ENCODE peak calls at places on chromosomes 1 and 21, in nine cellular contexts. One of them, this sample, is unnamed.

GRCh38 chr1:58041621-58042020 is 504.9 kb downstream of the OMA1 start:
- DNase-seq in BE2C: no peak
- DNase-seq in colonic mucosa: no peak
- DNase-seq in BJ: peak; percentile 22
- DNase-seq in breast epithelium: no peak
- DNase-seq in CD8-positive, alpha-beta T cell: no peak
- DNase-seq in cardiac muscle cell: no peak
- DNase-seq in IMR-90: no peak
- DNase-seq in spleen: no peak
- DNase-seq in this sample: peak; percentile 9

GRCh38 chr1:117565745-117566455 is 39.9 kb upstream of the TENT5C start:
- DNase-seq in breast epithelium: no peak
- DNase-seq in BJ: no peak
- DNase-seq in cardiac muscle cell: no peak
- DNase-seq in CD8-positive, alpha-beta T cell: no peak
- DNase-seq in IMR-90: no peak
- DNase-seq in colonic mucosa: no peak
- DNase-seq in BE2C: no peak
- DNase-seq in spleen: no peak
- DNase-seq in this sample: no peak

GRCh38 chr1:44808938-44809917 is 905 bp downstream of the BTBD19 start:
- DNase-seq in IMR-90: peak; percentile 82
- DNase-seq in CD8-positive, alpha-beta T cell: peak; percentile 77
- DNase-seq in BJ: no peak
- DNase-seq in cardiac muscle cell: no peak
- DNase-seq in spleen: peak; percentile 92
- DNase-seq in breast epithelium: no peak
- DNase-seq in colonic mucosa: peak; percentile 76
- DNase-seq in BE2C: no peak
- DNase-seq in this sample: peak; percentile 36

GRCh38 chr1:112461200-112461871 is 47.4 kb upstream of the WNT2B start:
- DNase-seq in breast epithelium: no peak
- DNase-seq in cardiac muscle cell: no peak
- DNase-seq in colonic mucosa: peak; percentile 42
- DNase-seq in spleen: no peak
- DNase-seq in CD8-positive, alpha-beta T cell: no peak
- DNase-seq in BE2C: no peak
- DNase-seq in BJ: no peak
- DNase-seq in IMR-90: no peak
- DNase-seq in this sample: no peak

GRCh38 chr1:61588736-61589381 is 136.1 kb downstream of the TM2D1 start:
- DNase-seq in breast epithelium: no peak
- DNase-seq in cardiac muscle cell: peak; percentile 83
- DNase-seq in CD8-positive, alpha-beta T cell: peak; percentile 24
- DNase-seq in IMR-90: peak; percentile 36
- DNase-seq in BJ: no peak
- DNase-seq in colonic mucosa: peak; percentile 77
- DNase-seq in BE2C: peak; percentile 67
- DNase-seq in spleen: no peak
- DNase-seq in this sample: peak; percentile 61

GRCh38 chr1:100496896-100497295 is 41.0 kb upstream of the GPR88 start:
- DNase-seq in breast epithelium: no peak
- DNase-seq in spleen: no peak
- DNase-seq in CD8-positive, alpha-beta T cell: no peak
- DNase-seq in BE2C: no peak
- DNase-seq in IMR-90: no peak
- DNase-seq in colonic mucosa: no peak
- DNase-seq in BJ: no peak
- DNase-seq in cardiac muscle cell: no peak
- DNase-seq in this sample: no peak

GRCh38 chr1:221100196-221100950 is 221.1 kb downstream of the HLX start:
- DNase-seq in BE2C: no peak
- DNase-seq in colonic mucosa: no peak
- DNase-seq in cardiac muscle cell: no peak
- DNase-seq in CD8-positive, alpha-beta T cell: no peak
- DNase-seq in IMR-90: peak; percentile 86
- DNase-seq in breast epithelium: no peak
- DNase-seq in spleen: no peak
- DNase-seq in BJ: peak; percentile 80
- DNase-seq in this sample: no peak

GRCh38 chr1:156801409-156802121 is 15.1 kb downstream of the SH2D2A start:
- DNase-seq in spleen: no peak
- DNase-seq in BJ: peak; percentile 90
- DNase-seq in CD8-positive, alpha-beta T cell: no peak
- DNase-seq in cardiac muscle cell: peak; percentile 59
- DNase-seq in BE2C: peak; percentile 84
- DNase-seq in IMR-90: peak; percentile 54
- DNase-seq in colonic mucosa: no peak
- DNase-seq in breast epithelium: peak; percentile 34
- DNase-seq in this sample: no peak

GRCh38 chr1:192835116-192835515 is 26.3 kb downstream of the RGS2 start:
- DNase-seq in colonic mucosa: no peak
- DNase-seq in IMR-90: no peak
- DNase-seq in BE2C: no peak
- DNase-seq in cardiac muscle cell: no peak
- DNase-seq in CD8-positive, alpha-beta T cell: no peak
- DNase-seq in BJ: no peak
- DNase-seq in spleen: no peak
- DNase-seq in breast epithelium: no peak
- DNase-seq in this sample: no peak

GRCh38 chr1:151760597-151761385 is 2.5 kb downstream of the MRPL9 start:
- DNase-seq in colonic mucosa: no peak
- DNase-seq in BJ: no peak
- DNase-seq in CD8-positive, alpha-beta T cell: no peak
- DNase-seq in IMR-90: no peak
- DNase-seq in breast epithelium: no peak
- DNase-seq in cardiac muscle cell: no peak
- DNase-seq in spleen: no peak
- DNase-seq in BE2C: no peak
- DNase-seq in this sample: no peak

GRCh38 chr1:33036051-33036525 is 595 bp downstream of the AK2 start:
- DNase-seq in BE2C: no peak
- DNase-seq in breast epithelium: no peak
- DNase-seq in colonic mucosa: no peak
- DNase-seq in cardiac muscle cell: no peak
- DNase-seq in spleen: no peak
- DNase-seq in IMR-90: peak; percentile 19
- DNase-seq in BJ: no peak
- DNase-seq in CD8-positive, alpha-beta T cell: no peak
- DNase-seq in this sample: peak; percentile 56

GRCh38 chr1:42343049-42343448 is 8.0 kb upstream of the FOXJ3 start:
- DNase-seq in CD8-positive, alpha-beta T cell: no peak
- DNase-seq in spleen: no peak
- DNase-seq in cardiac muscle cell: no peak
- DNase-seq in IMR-90: no peak
- DNase-seq in breast epithelium: no peak
- DNase-seq in colonic mucosa: no peak
- DNase-seq in BE2C: no peak
- DNase-seq in BJ: no peak
- DNase-seq in this sample: no peak

GRCh38 chr1:28592314-28593071 is 428 bp downstream of the RAB42 start:
- DNase-seq in colonic mucosa: peak; percentile 27
- DNase-seq in cardiac muscle cell: peak; percentile 39
- DNase-seq in BJ: no peak
- DNase-seq in CD8-positive, alpha-beta T cell: no peak
- DNase-seq in breast epithelium: no peak
- DNase-seq in BE2C: no peak
- DNase-seq in spleen: peak; percentile 77
- DNase-seq in IMR-90: no peak
- DNase-seq in this sample: peak; percentile 24

GRCh38 chr1:35556494-35557117 is 597 bp downstream of the KIAA0319L start:
- DNase-seq in BE2C: no peak
- DNase-seq in breast epithelium: no peak
- DNase-seq in colonic mucosa: peak; percentile 51
- DNase-seq in cardiac muscle cell: no peak
- DNase-seq in CD8-positive, alpha-beta T cell: no peak
- DNase-seq in IMR-90: no peak
- DNase-seq in BJ: no peak
- DNase-seq in spleen: no peak
- DNase-seq in this sample: no peak

GRCh38 chr1:113074237-113074636 is 1.2 kb downstream of the LRIG2 start:
- DNase-seq in CD8-positive, alpha-beta T cell: no peak
- DNase-seq in colonic mucosa: no peak
- DNase-seq in IMR-90: no peak
- DNase-seq in BE2C: no peak
- DNase-seq in cardiac muscle cell: no peak
- DNase-seq in BJ: no peak
- DNase-seq in breast epithelium: no peak
- DNase-seq in spleen: no peak
- DNase-seq in this sample: no peak

GRCh38 chr21:28615276-28615675 is 377.4 kb downstream of the LTN1 start:
- DNase-seq in colonic mucosa: no peak
- DNase-seq in IMR-90: peak; percentile 84
- DNase-seq in BJ: peak; percentile 27
- DNase-seq in CD8-positive, alpha-beta T cell: no peak
- DNase-seq in spleen: no peak
- DNase-seq in cardiac muscle cell: no peak
- DNase-seq in breast epithelium: no peak
- DNase-seq in BE2C: no peak
- DNase-seq in this sample: no peak

GRCh38 chr1:58572691-58573090 is 4.4 kb downstream of the TACSTD2 start:
- DNase-seq in spleen: no peak
- DNase-seq in BJ: no peak
- DNase-seq in IMR-90: no peak
- DNase-seq in breast epithelium: peak; percentile 79
- DNase-seq in colonic mucosa: no peak
- DNase-seq in CD8-positive, alpha-beta T cell: no peak
- DNase-seq in BE2C: no peak
- DNase-seq in cardiac muscle cell: no peak
- DNase-seq in this sample: no peak

GRCh38 chr1:112575154-112575804 is 43.7 kb downstream of the ST7L start:
- DNase-seq in IMR-90: peak; percentile 98
- DNase-seq in cardiac muscle cell: no peak
- DNase-seq in CD8-positive, alpha-beta T cell: no peak
- DNase-seq in breast epithelium: no peak
- DNase-seq in BJ: peak; percentile 72
- DNase-seq in spleen: no peak
- DNase-seq in colonic mucosa: no peak
- DNase-seq in BE2C: peak; percentile 42
- DNase-seq in this sample: no peak

GRCh38 chr1:198648584-198648983 is 9.7 kb downstream of the PTPRC start:
- DNase-seq in cardiac muscle cell: no peak
- DNase-seq in BE2C: no peak
- DNase-seq in BJ: no peak
- DNase-seq in IMR-90: no peak
- DNase-seq in CD8-positive, alpha-beta T cell: no peak
- DNase-seq in breast epithelium: no peak
- DNase-seq in spleen: no peak
- DNase-seq in colonic mucosa: no peak
- DNase-seq in this sample: no peak

GRCh38 chr1:198649598-198650338 is 10.9 kb downstream of the PTPRC start:
- DNase-seq in BJ: no peak
- DNase-seq in IMR-90: no peak
- DNase-seq in BE2C: no peak
- DNase-seq in cardiac muscle cell: no peak
- DNase-seq in spleen: no peak
- DNase-seq in breast epithelium: no peak
- DNase-seq in colonic mucosa: no peak
- DNase-seq in CD8-positive, alpha-beta T cell: no peak
- DNase-seq in this sample: no peak

GRCh38 chr1:198653815-198654413 is 15.1 kb downstream of the PTPRC start:
- DNase-seq in IMR-90: no peak
- DNase-seq in breast epithelium: no peak
- DNase-seq in CD8-positive, alpha-beta T cell: no peak
- DNase-seq in spleen: no peak
- DNase-seq in colonic mucosa: no peak
- DNase-seq in cardiac muscle cell: no peak
- DNase-seq in BJ: no peak
- DNase-seq in BE2C: no peak
- DNase-seq in this sample: no peak

GRCh38 chr1:198650506-198650905 is 11.7 kb downstream of the PTPRC start:
- DNase-seq in BJ: no peak
- DNase-seq in breast epithelium: no peak
- DNase-seq in CD8-positive, alpha-beta T cell: no peak
- DNase-seq in spleen: no peak
- DNase-seq in cardiac muscle cell: no peak
- DNase-seq in BE2C: no peak
- DNase-seq in IMR-90: no peak
- DNase-seq in colonic mucosa: no peak
- DNase-seq in this sample: no peak

GRCh38 chr1:198651685-198652400 is 13.0 kb downstream of the PTPRC start:
- DNase-seq in BJ: no peak
- DNase-seq in breast epithelium: no peak
- DNase-seq in BE2C: no peak
- DNase-seq in CD8-positive, alpha-beta T cell: no peak
- DNase-seq in spleen: no peak
- DNase-seq in IMR-90: no peak
- DNase-seq in colonic mucosa: no peak
- DNase-seq in cardiac muscle cell: no peak
- DNase-seq in this sample: no peak
- H3K4me3 ChIP-seq in BJ: no peak overlapping the region
- H3K4me3 ChIP-seq in breast epithelium: no peak overlapping the region
- H3K4me3 ChIP-seq in BE2C: no peak overlapping the region
- H3K4me3 ChIP-seq in CD8-positive, alpha-beta T cell: peak overlapping the region; percentile 29
- H3K4me3 ChIP-seq in spleen: peak overlapping the region; percentile 1
- H3K4me3 ChIP-seq in IMR-90: no peak overlapping the region
- H3K4me3 ChIP-seq in colonic mucosa: no peak overlapping the region
- H3K4me3 ChIP-seq in cardiac muscle cell: no peak overlapping the region
- H3K4me3 ChIP-seq in this sample: no peak overlapping the region

DNA sequence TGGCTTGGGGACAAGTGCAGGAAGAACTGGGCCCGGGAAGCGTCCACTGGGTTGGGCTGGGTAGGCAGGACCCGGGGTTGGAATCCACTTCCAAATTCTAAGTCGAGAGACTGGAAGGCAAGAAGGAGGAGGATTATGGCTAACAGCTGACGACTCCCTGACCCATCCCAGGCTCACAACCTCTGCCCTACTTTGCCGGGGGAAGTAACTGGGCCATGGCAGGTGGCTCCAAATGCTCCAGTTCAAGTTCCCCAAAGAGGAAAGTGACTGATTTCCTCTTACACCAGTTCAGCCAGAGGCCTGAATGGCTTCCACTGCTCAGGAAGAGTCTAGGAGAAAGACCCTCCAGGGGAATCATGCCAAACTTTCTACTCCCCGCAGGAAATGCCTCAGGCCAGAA is 11.4 kb downstream of the EMC1 start:
- DNase-seq in cardiac muscle cell: no peak
- DNase-seq in breast epithelium: no peak
- DNase-seq in colonic mucosa: no peak
- DNase-seq in BJ: no peak
- DNase-seq in CD8-positive, alpha-beta T cell: no peak
- DNase-seq in IMR-90: no peak
- DNase-seq in BE2C: no peak
- DNase-seq in spleen: no peak
- DNase-seq in this sample: no peak
- H3K36me3 ChIP-seq in cardiac muscle cell: peaks cover 70% of the 10 kb centered on the region
- H3K36me3 ChIP-seq in breast epithelium: no peaks in the 10 kb centered on the region
- H3K36me3 ChIP-seq in colonic mucosa: peaks cover 33% of the 10 kb centered on the region
- H3K36me3 ChIP-seq in BJ: peaks cover 33% of the 10 kb centered on the region
- H3K36me3 ChIP-seq in CD8-positive, alpha-beta T cell: peaks cover 80% of the 10 kb centered on the region
- H3K36me3 ChIP-seq in IMR-90: peaks cover 70% of the 10 kb centered on the region
- H3K36me3 ChIP-seq in BE2C: peaks cover 34% of the 10 kb centered on the region
- H3K36me3 ChIP-seq in spleen: peaks cover 100% of the 10 kb centered on the region
- H3K36me3 ChIP-seq in this sample: no peaks in the 10 kb centered on the region

GRCh38 chr1:8214501-8215173 is 103.3 kb upstream of the SLC45A1 start:
- DNase-seq in cardiac muscle cell: no peak
- DNase-seq in colonic mucosa: no peak
- DNase-seq in spleen: no peak
- DNase-seq in CD8-positive, alpha-beta T cell: no peak
- DNase-seq in BE2C: no peak
- DNase-seq in BJ: no peak
- DNase-seq in breast epithelium: no peak
- DNase-seq in IMR-90: no peak
- DNase-seq in this sample: no peak
- TF ChIP-seq CTCF in cardiac muscle cell: no peak
- TF ChIP-seq CTCF in colonic mucosa: no peak
- TF ChIP-seq CTCF in spleen: no peak
- TF ChIP-seq CTCF in CD8-positive, alpha-beta T cell: no peak
- TF ChIP-seq CTCF in BE2C: no peak
- TF ChIP-seq CTCF in BJ: peak; percentile 15
- TF ChIP-seq CTCF in breast epithelium: no peak
- TF ChIP-seq CTCF in IMR-90: peak; percentile 10
- TF ChIP-seq CTCF in this sample: no peak

GRCh38 chr1:8680628-8681316 is 136.7 kb downstream of the RERE start:
- DNase-seq in breast epithelium: no peak
- DNase-seq in BE2C: no peak
- DNase-seq in cardiac muscle cell: no peak
- DNase-seq in CD8-positive, alpha-beta T cell: no peak
- DNase-seq in IMR-90: no peak
- DNase-seq in colonic mucosa: no peak
- DNase-seq in spleen: no peak
- DNase-seq in BJ: no peak
- DNase-seq in this sample: no peak
- H3K4me3 ChIP-seq in breast epithelium: peak overlapping the region; percentile 11
- H3K4me3 ChIP-seq in BE2C: no peak overlapping the region
- H3K4me3 ChIP-seq in cardiac muscle cell: no peak overlapping the region
- H3K4me3 ChIP-seq in CD8-positive, alpha-beta T cell: no peak overlapping the region
- H3K4me3 ChIP-seq in IMR-90: peak overlapping the region; percentile 35
- H3K4me3 ChIP-seq in colonic mucosa: peak overlapping the region; percentile 13
- H3K4me3 ChIP-seq in spleen: no peak overlapping the region
- H3K4me3 ChIP-seq in BJ: no peak overlapping the region
- H3K4me3 ChIP-seq in this sample: peak overlapping the region; percentile 10

This sample was measured in Caco-2.